ENCODE peak calls at places on chromosomes 3 and 15, in eight cellular contexts. W, H, M, N, P, U, S and Q are unnamed samples.

GRCh38 chr15:93173369-93173768 is 84.4 kb upstream of the RGMA start:
- DNase-seq in W (no peak), H (no peak), M (no peak), N (no peak), P (no peak), U (peak), S (peak), Q (peak)

GRCh38 chr3:55870576-55870975 is 383.5 kb upstream of the WNT5A start:
- DNase-seq in W (no peak), H (no peak), M (no peak), N (no peak), P (no peak), U (no peak), S (no peak), Q (no peak)

GRCh38 chr3:122577409-122578028 is at the start of gene PARP15:
- DNase-seq in W (no peak), H (peak), M (peak), N (no peak), P (no peak), U (no peak), S (no peak), Q (no peak)

GRCh38 chr15:55168350-55168974 is 28.3 kb downstream of the RSL24D1 start:
- DNase-seq in W (peak), H (peak), M (peak), N (no peak), P (no peak), U (peak), S (no peak), Q (peak)

GRCh38 chr15:80072285-80072684 is 12.8 kb downstream of the ZFAND6 start:
- DNase-seq in W (no peak), H (no peak), M (no peak), N (no peak), P (no peak), U (peak), S (peak), Q (peak)

GRCh38 chr3:142724682-142725351 is 983 bp downstream of the TRPC1 start:
- DNase-seq in W (peak), H (peak), M (peak), N (peak), P (no peak), U (peak), S (no peak), Q (peak)

GRCh38 chr3:105916767-105917166 is 48.0 kb upstream of the CBLB start:
- DNase-seq in W (no peak), H (no peak), M (no peak), N (no peak), P (no peak), U (no peak), S (no peak), Q (no peak)

GRCh38 chr15:62857411-62857853 is 185.1 kb upstream of the TPM1 start:
- DNase-seq in W (no peak), H (no peak), M (no peak), N (no peak), P (no peak), U (no peak), S (no peak), Q (no peak)

GRCh38 chr3:154851644-154852043 is 228.5 kb upstream of the MME start:
- DNase-seq in W (no peak), H (no peak), M (no peak), N (no peak), P (no peak), U (no peak), S (no peak), Q (no peak)

GRCh38 chr3:109132801-109133473 is 3.6 kb upstream of the C3orf85 start:
- DNase-seq in W (no peak), H (no peak), M (no peak), N (no peak), P (no peak), U (no peak), S (no peak), Q (no peak)

GRCh38 chr15:29141206-29141907 is 128.3 kb downstream of the NSMCE3 start:
- DNase-seq in W (no peak), H (peak), M (no peak), N (peak), P (no peak), U (no peak), S (no peak), Q (no peak)

GRCh38 chr3:155185623-155186022 is 105.5 kb downstream of the MME start:
- DNase-seq in W (no peak), H (no peak), M (no peak), N (no peak), P (no peak), U (no peak), S (peak), Q (peak)

GRCh38 chr3:150303776-150304175 is 104.3 kb upstream of the TSC22D2 start:
- DNase-seq in W (no peak), H (no peak), M (no peak), N (no peak), P (no peak), U (no peak), S (no peak), Q (peak)

GRCh38 chr3:128435058-128435457 is 31.6 kb downstream of the DNAJB8 start:
- DNase-seq in W (no peak), H (peak), M (no peak), N (no peak), P (no peak), U (no peak), S (no peak), Q (no peak)

GRCh38 chr15:73859236-73859635 is 14.1 kb upstream of the TBC1D21 start:
- DNase-seq in W (no peak), H (no peak), M (no peak), N (no peak), P (no peak), U (no peak), S (no peak), Q (no peak)

GRCh38 chr3:48194446-48195071 is 6.3 kb upstream of the CDC25A start:
- DNase-seq in W (peak), H (no peak), M (peak), N (peak), P (no peak), U (peak), S (no peak), Q (peak)

GRCh38 chr3:152436707-152437615 is 168.2 kb downstream of the MBNL1 start:
- DNase-seq in W (no peak), H (no peak), M (no peak), N (no peak), P (no peak), U (no peak), S (no peak), Q (peak)

GRCh38 chr3:38090453-38090852 is 46.5 kb downstream of the ACAA1 start:
- DNase-seq in W (no peak), H (no peak), M (no peak), N (no peak), P (no peak), U (no peak), S (no peak), Q (no peak)

GRCh38 chr3:143337387-143337786 is 217.8 kb downstream of the CHST2 start:
- DNase-seq in W (no peak), H (no peak), M (no peak), N (no peak), P (no peak), U (no peak), S (no peak), Q (peak)

GRCh38 chr3:14467723-14468620 is 65.6 kb downstream of the SLC6A6 start:
- DNase-seq in W (no peak), H (no peak), M (no peak), N (no peak), P (no peak), U (peak), S (no peak), Q (peak)

GRCh38 chr3:168094877-168095610 is 680 bp downstream of the GOLIM4 start:
- DNase-seq in W (peak), H (peak), M (peak), N (peak), P (peak), U (peak), S (no peak), Q (peak)

GRCh38 chr3:2250783-2251182 is 152.1 kb downstream of the CNTN4 start:
- DNase-seq in W (no peak), H (no peak), M (no peak), N (no peak), P (no peak), U (no peak), S (no peak), Q (no peak)

DNA sequence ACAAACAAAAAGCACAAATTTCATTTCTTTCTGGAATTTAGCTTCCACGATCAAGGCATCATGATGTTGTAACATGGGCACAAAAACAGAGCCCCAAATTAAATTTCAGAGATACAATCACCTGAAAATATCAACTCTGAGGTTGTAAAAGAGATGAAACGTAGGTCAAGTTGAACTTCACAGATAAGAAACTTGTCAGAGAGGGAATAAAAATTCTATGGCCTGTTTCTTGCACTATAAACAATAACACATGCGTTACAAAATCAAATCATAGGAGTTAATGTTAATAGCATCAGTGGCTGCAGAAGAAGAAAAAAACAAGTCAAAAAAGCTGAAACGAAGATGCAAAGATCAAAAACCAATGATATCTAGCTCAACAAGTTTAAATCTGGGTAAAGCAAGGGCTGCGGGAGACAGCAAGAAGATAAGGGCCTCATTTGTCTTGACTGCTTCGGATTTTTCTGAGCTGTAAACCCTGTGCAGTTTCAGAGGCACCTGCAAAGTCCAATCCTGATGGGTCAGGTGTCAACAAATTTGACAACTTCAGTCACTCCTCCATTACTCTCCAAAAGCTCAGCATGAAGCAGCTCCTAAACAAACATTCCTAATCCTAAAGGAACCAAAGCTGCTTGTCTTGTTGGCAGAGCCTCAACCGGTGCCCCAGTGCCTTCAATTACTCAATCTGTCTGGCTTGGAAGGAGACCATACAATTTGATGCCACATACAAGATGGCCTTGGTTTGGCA is 219.8 kb downstream of the STT3B start:
- DNase-seq in W (no peak), H (no peak), M (no peak), N (no peak), P (no peak), U (no peak), S (no peak), Q (no peak)
- H3K4me3 ChIP-seq in W (no peak), H (no peak), M (no peak), N (no peak), P (no peak), U (no peak), S (no peak), Q (no peak)

GRCh38 chr3:188946351-188946750 is 225.4 kb upstream of the TPRG1 start:
- DNase-seq in W (no peak), H (no peak), M (no peak), N (no peak), P (no peak), U (no peak), S (no peak), Q (no peak)

GRCh38 chr3:188947983-188948657 is 223.7 kb upstream of the TPRG1 start:
- DNase-seq in W (peak), H (peak), M (peak), N (peak), P (peak), U (peak), S (peak), Q (peak)

GRCh38 chr3:188946837-188947236 is 224.9 kb upstream of the TPRG1 start:
- DNase-seq in W (no peak), H (peak), M (no peak), N (no peak), P (no peak), U (no peak), S (no peak), Q (peak)

GRCh38 chr3:188948658-188949400 is 222.9 kb upstream of the TPRG1 start:
- DNase-seq in W (peak), H (no peak), M (no peak), N (no peak), P (no peak), U (peak), S (peak), Q (peak)

GRCh38 chr3:188947401-188947982 is 224.3 kb upstream of the TPRG1 start:
- DNase-seq in W (peak), H (peak), M (peak), N (peak), P (no peak), U (peak), S (peak), Q (peak)
- TF ChIP-seq CTCF in W (peak), H (peak), M (peak), N (no peak), P (peak), U (peak), S (peak), Q (peak)

DNA sequence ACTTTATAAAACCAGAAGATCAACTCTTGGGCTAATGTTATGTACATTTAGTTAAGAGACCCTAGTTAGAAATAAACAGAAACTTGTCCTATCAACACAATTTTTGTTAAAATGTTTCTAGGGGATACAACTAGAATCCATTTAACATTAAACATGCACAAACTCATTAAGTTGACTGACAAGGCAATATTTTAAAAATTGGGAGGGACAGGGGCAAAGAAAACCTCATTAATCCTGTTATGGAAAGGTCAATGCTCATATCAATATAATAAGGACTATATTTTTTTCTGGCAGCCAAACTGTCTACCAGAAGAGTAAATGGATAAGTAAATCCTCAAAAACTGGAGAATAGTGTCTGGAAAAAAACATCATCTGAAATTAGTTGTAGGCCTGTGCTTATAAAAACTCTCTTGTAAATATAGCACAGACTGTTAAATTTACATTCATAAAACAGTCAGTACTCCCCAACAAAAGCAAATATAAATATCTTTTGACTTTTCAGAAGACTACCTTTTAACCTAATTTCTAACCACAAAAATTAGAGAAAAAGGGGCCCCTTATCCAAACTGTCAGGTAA is 4.4 kb downstream of the TRA2B start:
- DNase-seq in W (no peak), H (no peak), M (no peak), N (no peak), P (no peak), U (no peak), S (no peak), Q (no peak)
- H3K4me3 ChIP-seq in W (peak), H (peak), M (peak), N (peak), P (peak), U (peak), S (no peak), Q (peak)

GRCh38 chr3:18752273-18752934 is 327.3 kb upstream of the SATB1 start:
- DNase-seq in W (no peak), H (no peak), M (no peak), N (no peak), P (no peak), U (no peak), S (no peak), Q (no peak)

GRCh38 chr3:18761530-18761929 is 336.4 kb upstream of the SATB1 start:
- DNase-seq in W (no peak), H (no peak), M (no peak), N (no peak), P (no peak), U (no peak), S (no peak), Q (no peak)

GRCh38 chr3:18757476-18757875 is 332.3 kb upstream of the SATB1 start:
- DNase-seq in W (no peak), H (no peak), M (no peak), N (no peak), P (no peak), U (no peak), S (no peak), Q (no peak)

GRCh38 chr3:18758047-18758704 is 333.0 kb upstream of the SATB1 start:
- DNase-seq in W (no peak), H (no peak), M (no peak), N (no peak), P (no peak), U (no peak), S (no peak), Q (peak)
- TF ChIP-seq CTCF in W (peak), H (peak), M (peak), N (peak), P (no peak), U (peak), S (no peak), Q (peak)

GRCh38 chr3:172543419-172543818 is 20.2 kb upstream of the TNFSF10 start:
- DNase-seq in W (no peak), H (no peak), M (no peak), N (no peak), P (no peak), U (no peak), S (no peak), Q (no peak)
- H3K4me3 ChIP-seq in W (no peak), H (no peak), M (no peak), N (no peak), P (no peak), U (no peak), S (no peak), Q (no peak)

DNA sequence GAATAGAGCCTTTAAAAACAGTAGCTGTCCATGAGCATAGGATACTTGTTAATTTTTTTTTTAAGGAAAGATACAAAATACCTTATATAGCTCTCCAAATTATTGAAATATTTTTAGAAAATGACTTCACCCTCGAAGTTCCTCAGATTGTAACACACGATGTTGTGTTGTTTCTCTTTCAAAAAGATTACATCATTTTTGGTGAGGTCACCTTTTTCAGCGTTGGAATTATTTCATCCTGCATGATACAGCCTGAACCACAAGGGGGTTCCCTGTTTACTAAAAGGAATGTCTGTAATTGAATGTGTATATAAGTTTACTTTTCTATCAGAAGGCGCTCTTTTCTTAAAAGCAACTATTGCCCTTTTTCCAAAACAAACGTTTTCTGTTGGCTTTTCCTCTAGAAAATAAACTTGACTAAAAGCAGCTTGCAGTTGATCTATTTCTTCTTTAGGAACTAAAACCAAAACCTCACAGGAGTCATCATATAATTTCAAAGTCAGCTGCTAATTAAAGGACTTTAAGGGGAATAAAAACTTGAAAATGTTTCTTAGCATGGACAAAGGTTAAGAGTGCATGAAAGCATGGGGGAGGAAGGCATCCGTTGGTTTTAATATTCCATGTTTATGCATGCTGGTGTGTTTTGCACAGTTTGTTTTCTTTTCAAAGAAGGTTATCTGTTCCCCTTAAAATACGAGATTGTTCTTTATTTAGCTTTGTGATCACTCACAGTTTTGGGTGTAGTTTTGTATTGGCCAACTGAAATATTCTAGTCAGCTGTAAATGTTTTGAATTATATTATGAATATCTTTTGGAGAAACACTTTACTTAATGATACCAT is 29.4 kb downstream of the LYSMD4 start:
- DNase-seq in W (no peak), H (no peak), M (no peak), N (no peak), P (no peak), U (peak), S (peak), Q (peak)
- TF ChIP-seq CTCF in W (peak), H (peak), M (peak), N (peak), P (peak), U (peak), S (peak), Q (peak)

DNA sequence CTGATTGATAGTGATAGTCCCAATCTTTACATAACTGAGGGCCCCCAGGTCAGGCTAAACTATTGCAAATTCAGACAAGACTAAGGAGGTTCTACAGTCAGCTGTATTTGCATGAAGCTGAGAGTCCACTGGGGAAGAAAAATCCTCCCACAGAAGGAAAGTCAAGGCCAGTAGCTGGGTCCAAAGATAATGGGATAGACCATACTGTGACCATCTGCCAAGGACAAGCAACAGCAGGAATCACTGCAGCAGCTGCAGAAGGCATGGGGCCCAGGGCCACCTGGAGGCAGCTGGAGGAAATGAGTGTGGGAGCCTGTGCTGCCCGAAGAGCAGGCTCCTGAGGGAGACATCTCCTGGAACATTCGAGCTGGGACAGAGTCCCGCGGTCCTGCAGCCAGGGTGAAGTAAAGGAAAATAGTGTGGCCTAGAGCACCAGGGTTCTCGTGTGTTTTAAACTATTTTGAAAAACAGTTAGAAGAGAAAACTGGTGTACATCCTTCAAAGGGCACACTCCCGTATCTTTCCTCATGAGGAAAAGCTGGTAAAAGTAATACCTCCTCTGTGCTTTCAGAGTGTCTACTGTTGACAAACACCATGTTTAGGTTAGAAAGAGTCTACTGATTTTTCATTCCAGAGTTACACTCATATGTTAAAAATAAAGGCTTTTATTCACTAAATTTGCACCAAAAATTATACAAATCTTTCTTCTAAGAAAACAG is 13.1 kb upstream of the TMEM212 start:
- DNase-seq in W (peak), H (peak), M (peak), N (peak), P (no peak), U (peak), S (no peak), Q (peak)
- H3K4me3 ChIP-seq in W (no peak), H (no peak), M (no peak), N (no peak), P (no peak), U (no peak), S (no peak), Q (no peak)

DNA sequence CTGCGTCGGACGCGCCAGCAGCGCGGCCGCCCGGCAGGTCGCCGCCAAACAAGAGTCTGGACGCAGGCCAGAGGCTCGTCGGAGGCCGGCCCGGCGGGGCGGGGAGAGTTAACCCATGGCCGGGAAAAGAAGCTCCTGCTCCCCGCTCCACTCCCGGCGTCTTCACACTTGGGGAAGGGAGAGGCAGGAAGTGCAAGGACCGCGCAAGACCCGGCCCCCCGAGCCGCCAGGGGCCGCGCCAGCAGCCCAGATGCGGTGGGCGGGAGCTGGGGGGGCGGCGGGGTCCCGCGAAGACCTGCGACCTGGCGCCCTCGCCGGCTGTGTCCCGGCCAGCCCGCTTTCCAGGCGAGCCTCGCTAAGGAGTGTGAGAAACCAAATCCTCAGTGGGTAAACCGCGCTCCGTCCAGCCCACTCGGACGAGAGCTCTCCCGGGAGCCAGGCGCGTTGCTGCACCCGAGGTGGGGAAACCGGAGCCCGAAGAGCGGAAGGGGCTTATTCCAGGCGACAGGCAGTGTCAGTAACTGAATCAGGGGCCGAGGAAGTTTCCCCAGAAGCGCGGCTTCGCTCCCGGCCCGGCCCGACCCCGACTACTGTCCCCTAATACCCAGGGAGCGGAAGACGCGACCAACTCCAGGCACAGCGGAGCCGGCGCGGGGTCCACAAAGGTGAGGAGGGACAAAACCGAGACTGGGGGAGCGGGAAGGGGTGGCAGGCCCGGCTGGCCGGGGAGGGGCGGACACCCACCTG is 714 bp downstream of the ADAMTS7 start:
- DNase-seq in W (no peak), H (peak), M (peak), N (no peak), P (no peak), U (peak), S (no peak), Q (peak)
- TF ChIP-seq CTCF in W (no peak), H (no peak), M (no peak), N (no peak), P (no peak), U (no peak), S (no peak), Q (no peak)